ENCODE peak calls at places on chromosomes 16 and 17, in six cellular contexts. One of them, this sample, is unnamed.

GRCh38 chr17:45314761-45315549 is 1.9 kb downstream of the MAP3K14 start:
- DNase-seq in testis: no peak
- DNase-seq in activated T-helper 9 cell treated with anti-CD3 and anti-CD28 coated beads, Interleukin-2, amount 50 U/mL, for 16 hours: no peak
- DNase-seq in esophagus squamous epithelium: no peak
- DNase-seq in stimulated activated effector memory CD8-positive, alpha-beta T cell treated with anti-CD3 and anti-CD28 coated beads, Interleukin-12 subunit alpha, Interleukin-12 subunit beta, amount 100 ng/mL, for 72 hours: no peak
- DNase-seq in NCI-H1694 treated with DMSO at 0.1 percent for 48 hours: no peak
- DNase-seq in this sample: no peak

GRCh38 chr17:9356488-9356911 is 219.1 kb downstream of the STX8 start:
- DNase-seq in testis: no peak
- DNase-seq in activated T-helper 9 cell treated with anti-CD3 and anti-CD28 coated beads, Interleukin-2, amount 50 U/mL, for 16 hours: no peak
- DNase-seq in esophagus squamous epithelium: no peak
- DNase-seq in stimulated activated effector memory CD8-positive, alpha-beta T cell treated with anti-CD3 and anti-CD28 coated beads, Interleukin-12 subunit alpha, Interleukin-12 subunit beta, amount 100 ng/mL, for 72 hours: no peak
- DNase-seq in NCI-H1694 treated with DMSO at 0.1 percent for 48 hours: no peak
- DNase-seq in this sample: no peak

GRCh38 chr17:28667870-28668269 is 5.9 kb downstream of the SUPT6H start:
- DNase-seq in testis: no peak
- DNase-seq in activated T-helper 9 cell treated with anti-CD3 and anti-CD28 coated beads, Interleukin-2, amount 50 U/mL, for 16 hours: no peak
- DNase-seq in esophagus squamous epithelium: no peak
- DNase-seq in stimulated activated effector memory CD8-positive, alpha-beta T cell treated with anti-CD3 and anti-CD28 coated beads, Interleukin-12 subunit alpha, Interleukin-12 subunit beta, amount 100 ng/mL, for 72 hours: no peak
- DNase-seq in NCI-H1694 treated with DMSO at 0.1 percent for 48 hours: no peak
- DNase-seq in this sample: no peak

GRCh38 chr17:17727111-17727659 is 45.9 kb downstream of the RAI1 start:
- DNase-seq in testis: no peak
- DNase-seq in activated T-helper 9 cell treated with anti-CD3 and anti-CD28 coated beads, Interleukin-2, amount 50 U/mL, for 16 hours: no peak
- DNase-seq in esophagus squamous epithelium: no peak
- DNase-seq in stimulated activated effector memory CD8-positive, alpha-beta T cell treated with anti-CD3 and anti-CD28 coated beads, Interleukin-12 subunit alpha, Interleukin-12 subunit beta, amount 100 ng/mL, for 72 hours: no peak
- DNase-seq in NCI-H1694 treated with DMSO at 0.1 percent for 48 hours: no peak
- DNase-seq in this sample: no peak

GRCh38 chr17:67200727-67201301 is 44.2 kb downstream of the HELZ start:
- DNase-seq in testis: no peak
- DNase-seq in activated T-helper 9 cell treated with anti-CD3 and anti-CD28 coated beads, Interleukin-2, amount 50 U/mL, for 16 hours: no peak
- DNase-seq in esophagus squamous epithelium: no peak
- DNase-seq in stimulated activated effector memory CD8-positive, alpha-beta T cell treated with anti-CD3 and anti-CD28 coated beads, Interleukin-12 subunit alpha, Interleukin-12 subunit beta, amount 100 ng/mL, for 72 hours: no peak
- DNase-seq in NCI-H1694 treated with DMSO at 0.1 percent for 48 hours: no peak
- DNase-seq in this sample: no peak

GRCh38 chr17:28643979-28644781 is 778 bp downstream of the BLTP2 start:
- DNase-seq in testis: peak
- DNase-seq in activated T-helper 9 cell treated with anti-CD3 and anti-CD28 coated beads, Interleukin-2, amount 50 U/mL, for 16 hours: no peak
- DNase-seq in esophagus squamous epithelium: no peak
- DNase-seq in stimulated activated effector memory CD8-positive, alpha-beta T cell treated with anti-CD3 and anti-CD28 coated beads, Interleukin-12 subunit alpha, Interleukin-12 subunit beta, amount 100 ng/mL, for 72 hours: no peak
- DNase-seq in NCI-H1694 treated with DMSO at 0.1 percent for 48 hours: no peak
- DNase-seq in this sample: no peak

GRCh38 chr16:81449899-81450608 is 5.4 kb downstream of the CMIP start:
- DNase-seq in testis: no peak
- DNase-seq in activated T-helper 9 cell treated with anti-CD3 and anti-CD28 coated beads, Interleukin-2, amount 50 U/mL, for 16 hours: no peak
- DNase-seq in esophagus squamous epithelium: no peak
- DNase-seq in stimulated activated effector memory CD8-positive, alpha-beta T cell treated with anti-CD3 and anti-CD28 coated beads, Interleukin-12 subunit alpha, Interleukin-12 subunit beta, amount 100 ng/mL, for 72 hours: no peak
- DNase-seq in NCI-H1694 treated with DMSO at 0.1 percent for 48 hours: no peak
- DNase-seq in this sample: no peak

GRCh38 chr17:80826955-80827645 is 164.5 kb upstream of the CHMP6 start:
- DNase-seq in testis: no peak
- DNase-seq in activated T-helper 9 cell treated with anti-CD3 and anti-CD28 coated beads, Interleukin-2, amount 50 U/mL, for 16 hours: no peak
- DNase-seq in esophagus squamous epithelium: no peak
- DNase-seq in stimulated activated effector memory CD8-positive, alpha-beta T cell treated with anti-CD3 and anti-CD28 coated beads, Interleukin-12 subunit alpha, Interleukin-12 subunit beta, amount 100 ng/mL, for 72 hours: no peak
- DNase-seq in NCI-H1694 treated with DMSO at 0.1 percent for 48 hours: peak
- DNase-seq in this sample: no peak

GRCh38 chr16:87278191-87279093 is 38.8 kb downstream of the C16orf95 start:
- DNase-seq in testis: peak
- DNase-seq in activated T-helper 9 cell treated with anti-CD3 and anti-CD28 coated beads, Interleukin-2, amount 50 U/mL, for 16 hours: no peak
- DNase-seq in esophagus squamous epithelium: no peak
- DNase-seq in stimulated activated effector memory CD8-positive, alpha-beta T cell treated with anti-CD3 and anti-CD28 coated beads, Interleukin-12 subunit alpha, Interleukin-12 subunit beta, amount 100 ng/mL, for 72 hours: peak
- DNase-seq in NCI-H1694 treated with DMSO at 0.1 percent for 48 hours: no peak
- DNase-seq in this sample: peak

GRCh38 chr17:45021607-45022287 is 29.7 kb downstream of the DCAKD start:
- DNase-seq in testis: peak
- DNase-seq in activated T-helper 9 cell treated with anti-CD3 and anti-CD28 coated beads, Interleukin-2, amount 50 U/mL, for 16 hours: peak
- DNase-seq in esophagus squamous epithelium: no peak
- DNase-seq in stimulated activated effector memory CD8-positive, alpha-beta T cell treated with anti-CD3 and anti-CD28 coated beads, Interleukin-12 subunit alpha, Interleukin-12 subunit beta, amount 100 ng/mL, for 72 hours: peak
- DNase-seq in NCI-H1694 treated with DMSO at 0.1 percent for 48 hours: peak
- DNase-seq in this sample: peak

GRCh38 chr17:74943808-74944522 is 8.3 kb downstream of the OTOP3 start:
- DNase-seq in testis: no peak
- DNase-seq in activated T-helper 9 cell treated with anti-CD3 and anti-CD28 coated beads, Interleukin-2, amount 50 U/mL, for 16 hours: no peak
- DNase-seq in esophagus squamous epithelium: no peak
- DNase-seq in stimulated activated effector memory CD8-positive, alpha-beta T cell treated with anti-CD3 and anti-CD28 coated beads, Interleukin-12 subunit alpha, Interleukin-12 subunit beta, amount 100 ng/mL, for 72 hours: no peak
- DNase-seq in NCI-H1694 treated with DMSO at 0.1 percent for 48 hours: no peak
- DNase-seq in this sample: no peak

GRCh38 chr17:75240394-75241142 is 20.8 kb downstream of the GGA3 start:
- DNase-seq in testis: peak
- DNase-seq in activated T-helper 9 cell treated with anti-CD3 and anti-CD28 coated beads, Interleukin-2, amount 50 U/mL, for 16 hours: no peak
- DNase-seq in esophagus squamous epithelium: no peak
- DNase-seq in stimulated activated effector memory CD8-positive, alpha-beta T cell treated with anti-CD3 and anti-CD28 coated beads, Interleukin-12 subunit alpha, Interleukin-12 subunit beta, amount 100 ng/mL, for 72 hours: no peak
- DNase-seq in NCI-H1694 treated with DMSO at 0.1 percent for 48 hours: peak
- DNase-seq in this sample: no peak

GRCh38 chr17:45225964-45226530 is 4.4 kb downstream of the FMNL1 start:
- DNase-seq in testis: peak
- DNase-seq in activated T-helper 9 cell treated with anti-CD3 and anti-CD28 coated beads, Interleukin-2, amount 50 U/mL, for 16 hours: peak
- DNase-seq in esophagus squamous epithelium: peak
- DNase-seq in stimulated activated effector memory CD8-positive, alpha-beta T cell treated with anti-CD3 and anti-CD28 coated beads, Interleukin-12 subunit alpha, Interleukin-12 subunit beta, amount 100 ng/mL, for 72 hours: peak
- DNase-seq in NCI-H1694 treated with DMSO at 0.1 percent for 48 hours: no peak
- DNase-seq in this sample: no peak

GRCh38 chr16:21162661-21163151 is 4.2 kb downstream of the LDAF1 start:
- DNase-seq in testis: peak
- DNase-seq in activated T-helper 9 cell treated with anti-CD3 and anti-CD28 coated beads, Interleukin-2, amount 50 U/mL, for 16 hours: no peak
- DNase-seq in esophagus squamous epithelium: no peak
- DNase-seq in stimulated activated effector memory CD8-positive, alpha-beta T cell treated with anti-CD3 and anti-CD28 coated beads, Interleukin-12 subunit alpha, Interleukin-12 subunit beta, amount 100 ng/mL, for 72 hours: no peak
- DNase-seq in NCI-H1694 treated with DMSO at 0.1 percent for 48 hours: peak
- DNase-seq in this sample: peak

GRCh38 chr17:61168506-61168905 is 231.1 kb upstream of the TBX2 start:
- DNase-seq in testis: no peak
- DNase-seq in activated T-helper 9 cell treated with anti-CD3 and anti-CD28 coated beads, Interleukin-2, amount 50 U/mL, for 16 hours: no peak
- DNase-seq in esophagus squamous epithelium: no peak
- DNase-seq in stimulated activated effector memory CD8-positive, alpha-beta T cell treated with anti-CD3 and anti-CD28 coated beads, Interleukin-12 subunit alpha, Interleukin-12 subunit beta, amount 100 ng/mL, for 72 hours: no peak
- DNase-seq in NCI-H1694 treated with DMSO at 0.1 percent for 48 hours: no peak
- DNase-seq in this sample: no peak